ENCODE peak calls at places on chromosomes 13 and 19, in seven cellular contexts. One of them, this sample, is unnamed.

GRCh38 chr19:45001087-45001739 is at the start of gene RELB:
- DNase-seq in T-helper 1 cell: peak
- DNase-seq in HFF-Myc: peak
- DNase-seq in RWPE1: peak
- DNase-seq in stimulated activated CD4-positive, alpha-beta T cell treated with anti-CD3 and anti-CD28 coated beads, Interleukin-4, amount 100 ng/mL, for 48 hours: peak
- DNase-seq in endodermal cell: peak
- DNase-seq in heart left ventricle: peak
- DNase-seq in this sample: no peak

GRCh38 chr19:1238373-1239303 is 833 bp upstream of the CBARP start:
- DNase-seq in T-helper 1 cell: no peak
- DNase-seq in HFF-Myc: no peak
- DNase-seq in RWPE1: no peak
- DNase-seq in stimulated activated CD4-positive, alpha-beta T cell treated with anti-CD3 and anti-CD28 coated beads, Interleukin-4, amount 100 ng/mL, for 48 hours: no peak
- DNase-seq in endodermal cell: peak
- DNase-seq in heart left ventricle: no peak
- DNase-seq in this sample: no peak

GRCh38 chr19:6530385-6531162 is at the start of gene TNFSF9:
- DNase-seq in T-helper 1 cell: peak
- DNase-seq in HFF-Myc: peak
- DNase-seq in RWPE1: peak
- DNase-seq in stimulated activated CD4-positive, alpha-beta T cell treated with anti-CD3 and anti-CD28 coated beads, Interleukin-4, amount 100 ng/mL, for 48 hours: peak
- DNase-seq in endodermal cell: peak
- DNase-seq in heart left ventricle: peak
- DNase-seq in this sample: no peak

GRCh38 chr19:46218160-46218559 is 11.4 kb upstream of the IGFL1 start:
- DNase-seq in T-helper 1 cell: no peak
- DNase-seq in HFF-Myc: peak
- DNase-seq in RWPE1: no peak
- DNase-seq in stimulated activated CD4-positive, alpha-beta T cell treated with anti-CD3 and anti-CD28 coated beads, Interleukin-4, amount 100 ng/mL, for 48 hours: no peak
- DNase-seq in endodermal cell: peak
- DNase-seq in heart left ventricle: no peak
- DNase-seq in this sample: no peak

GRCh38 chr13:39051157-39051556 is 12.9 kb downstream of the NHLRC3 start:
- DNase-seq in T-helper 1 cell: no peak
- DNase-seq in HFF-Myc: no peak
- DNase-seq in RWPE1: peak
- DNase-seq in stimulated activated CD4-positive, alpha-beta T cell treated with anti-CD3 and anti-CD28 coated beads, Interleukin-4, amount 100 ng/mL, for 48 hours: no peak
- DNase-seq in endodermal cell: no peak
- DNase-seq in heart left ventricle: no peak
- DNase-seq in this sample: no peak

GRCh38 chr13:48234652-48235099 is 1.7 kb downstream of the ITM2B start:
- DNase-seq in T-helper 1 cell: no peak
- DNase-seq in HFF-Myc: no peak
- DNase-seq in RWPE1: no peak
- DNase-seq in stimulated activated CD4-positive, alpha-beta T cell treated with anti-CD3 and anti-CD28 coated beads, Interleukin-4, amount 100 ng/mL, for 48 hours: no peak
- DNase-seq in endodermal cell: no peak
- DNase-seq in heart left ventricle: no peak
- DNase-seq in this sample: no peak

GRCh38 chr13:94345374-94346195 is 133.9 kb downstream of the DCT start:
- DNase-seq in T-helper 1 cell: no peak
- DNase-seq in HFF-Myc: peak
- DNase-seq in RWPE1: peak
- DNase-seq in stimulated activated CD4-positive, alpha-beta T cell treated with anti-CD3 and anti-CD28 coated beads, Interleukin-4, amount 100 ng/mL, for 48 hours: no peak
- DNase-seq in endodermal cell: no peak
- DNase-seq in heart left ventricle: no peak
- DNase-seq in this sample: peak

GRCh38 chr19:36748431-36749275 is 24.0 kb downstream of the ZNF850 start:
- DNase-seq in T-helper 1 cell: no peak
- DNase-seq in HFF-Myc: no peak
- DNase-seq in RWPE1: no peak
- DNase-seq in stimulated activated CD4-positive, alpha-beta T cell treated with anti-CD3 and anti-CD28 coated beads, Interleukin-4, amount 100 ng/mL, for 48 hours: no peak
- DNase-seq in endodermal cell: no peak
- DNase-seq in heart left ventricle: no peak
- DNase-seq in this sample: no peak

GRCh38 chr13:113052971-113053370 is 52.6 kb upstream of the F7 start:
- DNase-seq in T-helper 1 cell: no peak
- DNase-seq in HFF-Myc: no peak
- DNase-seq in RWPE1: no peak
- DNase-seq in stimulated activated CD4-positive, alpha-beta T cell treated with anti-CD3 and anti-CD28 coated beads, Interleukin-4, amount 100 ng/mL, for 48 hours: no peak
- DNase-seq in endodermal cell: no peak
- DNase-seq in heart left ventricle: no peak
- DNase-seq in this sample: no peak

GRCh38 chr13:49086711-49087110 is 111.0 kb downstream of the FNDC3A start:
- DNase-seq in T-helper 1 cell: no peak
- DNase-seq in HFF-Myc: no peak
- DNase-seq in RWPE1: peak
- DNase-seq in stimulated activated CD4-positive, alpha-beta T cell treated with anti-CD3 and anti-CD28 coated beads, Interleukin-4, amount 100 ng/mL, for 48 hours: no peak
- DNase-seq in endodermal cell: no peak
- DNase-seq in heart left ventricle: no peak
- DNase-seq in this sample: no peak

GRCh38 chr19:18895038-18895827 is 725 bp downstream of the CERS1 start:
- DNase-seq in T-helper 1 cell: no peak
- DNase-seq in HFF-Myc: no peak
- DNase-seq in RWPE1: peak
- DNase-seq in stimulated activated CD4-positive, alpha-beta T cell treated with anti-CD3 and anti-CD28 coated beads, Interleukin-4, amount 100 ng/mL, for 48 hours: no peak
- DNase-seq in endodermal cell: peak
- DNase-seq in heart left ventricle: peak
- DNase-seq in this sample: no peak

GRCh38 chr19:4134351-4134750 is 10.4 kb upstream of the MAP2K2 start:
- DNase-seq in T-helper 1 cell: no peak
- DNase-seq in HFF-Myc: no peak
- DNase-seq in RWPE1: no peak
- DNase-seq in stimulated activated CD4-positive, alpha-beta T cell treated with anti-CD3 and anti-CD28 coated beads, Interleukin-4, amount 100 ng/mL, for 48 hours: no peak
- DNase-seq in endodermal cell: no peak
- DNase-seq in heart left ventricle: no peak
- DNase-seq in this sample: no peak

GRCh38 chr13:36718146-36718545 is 44.3 kb downstream of the SERTM1 start:
- DNase-seq in T-helper 1 cell: no peak
- DNase-seq in HFF-Myc: no peak
- DNase-seq in RWPE1: no peak
- DNase-seq in stimulated activated CD4-positive, alpha-beta T cell treated with anti-CD3 and anti-CD28 coated beads, Interleukin-4, amount 100 ng/mL, for 48 hours: no peak
- DNase-seq in endodermal cell: no peak
- DNase-seq in heart left ventricle: no peak
- DNase-seq in this sample: no peak

GRCh38 chr19:32196690-32197420 is 148.6 kb upstream of the ZNF507 start:
- DNase-seq in T-helper 1 cell: no peak
- DNase-seq in HFF-Myc: no peak
- DNase-seq in RWPE1: no peak
- DNase-seq in stimulated activated CD4-positive, alpha-beta T cell treated with anti-CD3 and anti-CD28 coated beads, Interleukin-4, amount 100 ng/mL, for 48 hours: no peak
- DNase-seq in endodermal cell: peak
- DNase-seq in heart left ventricle: no peak
- DNase-seq in this sample: no peak

GRCh38 chr19:11269408-11269807 is 7.1 kb upstream of the DOCK6 start:
- DNase-seq in T-helper 1 cell: no peak
- DNase-seq in HFF-Myc: no peak
- DNase-seq in RWPE1: peak
- DNase-seq in stimulated activated CD4-positive, alpha-beta T cell treated with anti-CD3 and anti-CD28 coated beads, Interleukin-4, amount 100 ng/mL, for 48 hours: no peak
- DNase-seq in endodermal cell: no peak
- DNase-seq in heart left ventricle: no peak
- DNase-seq in this sample: no peak

GRCh38 chr13:43830481-43830873 is 43.7 kb upstream of the ENOX1 start:
- DNase-seq in T-helper 1 cell: no peak
- DNase-seq in HFF-Myc: no peak
- DNase-seq in RWPE1: peak
- DNase-seq in stimulated activated CD4-positive, alpha-beta T cell treated with anti-CD3 and anti-CD28 coated beads, Interleukin-4, amount 100 ng/mL, for 48 hours: no peak
- DNase-seq in endodermal cell: no peak
- DNase-seq in heart left ventricle: no peak
- DNase-seq in this sample: no peak

This sample was measured in NCI-H187 treated with DMSO at 0.1 percent for 48 hours.